ENCODE peak calls at places on chromosomes 6 and 20, in four cellular contexts. G, B, C and Z are unnamed samples.

GRCh38 chr20:328596-329324 is 3.4 kb downstream of the SOX12 start:
- DNase-seq in G (no peak), B (no peak), C (no peak), Z (no peak)

GRCh38 chr20:34824861-34825529 is 456 bp downstream of the NCOA6 start:
- DNase-seq in G (no peak), C (peak), B (peak), Z (peak)

GRCh38 chr20:58308290-58308679 is 1.2 kb upstream of the RAB22A start:
- DNase-seq in C (no peak), B (no peak), G (no peak), Z (no peak)

GRCh38 chr20:59141818-59142581 is 21.6 kb upstream of the ZNF831 start:
- DNase-seq in B (no peak), G (no peak), C (peak), Z (no peak)

GRCh38 chr20:61797200-61797599 is 268.5 kb downstream of the TAF4 start:
- DNase-seq in G (no peak), C (no peak), B (no peak), Z (no peak)

GRCh38 chr6:146813554-146813953 is 214.8 kb downstream of the ADGB start:
- DNase-seq in G (no peak), C (peak), B (no peak), Z (no peak)

GRCh38 chr20:10715035-10715434 is 41.2 kb upstream of the JAG1 start:
- DNase-seq in C (peak), B (peak), G (no peak), Z (no peak)

GRCh38 chr6:14889172-14889571 is 356.7 kb upstream of the JARID2 start:
- DNase-seq in C (peak), G (no peak), B (no peak), Z (no peak)

GRCh38 chr6:80143312-80143960 is 37.0 kb downstream of the BCKDHB start:
- DNase-seq in B (no peak), C (peak), G (no peak), Z (peak)

GRCh38 chr6:6686748-6687601 is 98.5 kb downstream of the LY86 start:
- DNase-seq in B (peak), C (no peak), G (no peak), Z (peak)

GRCh38 chr20:17796096-17796563 is 96.4 kb downstream of the BANF2 start:
- DNase-seq in C (peak), B (peak), G (no peak), Z (no peak)

GRCh38 chr6:1286972-1287600 is 24.8 kb upstream of the FOXQ1 start:
- DNase-seq in B (no peak), G (no peak), C (peak), Z (no peak)

GRCh38 chr6:83192456-83192855 is 609 bp downstream of the PGM3 start:
- DNase-seq in C (no peak), B (no peak), G (no peak), Z (no peak)

GRCh38 chr6:38907264-38907663 is 141.3 kb upstream of the GLP1R start:
- DNase-seq in G (no peak), C (no peak), B (peak), Z (no peak)

GRCh38 chr6:29981211-29981812 is 39.0 kb downstream of the HLA-A start:
- DNase-seq in B (no peak), G (no peak), C (no peak), Z (no peak)

GRCh38 chr6:134063966-134064445 is 11.6 kb upstream of the SLC2A12 start:
- DNase-seq in C (peak), G (no peak), B (peak), Z (peak)

GRCh38 chr20:2873747-2874041 is 413 bp downstream of the PTPRA start:
- DNase-seq in B (peak), C (peak), G (no peak), Z (peak)

GRCh38 chr6:149766156-149766768 is 16.7 kb downstream of the PCMT1 start:
- DNase-seq in G (no peak), B (no peak), C (peak), Z (no peak)

GRCh38 chr20:42338274-42339172 is 720.3 kb upstream of the CHD6 start:
- DNase-seq in C (no peak), G (no peak), B (no peak), Z (no peak)

GRCh38 chr6:64807785-64808184 is 899.2 kb downstream of the EYS start:
- DNase-seq in G (no peak), C (no peak), B (no peak), Z (no peak)

GRCh38 chr6:4840169-4840568 is 64.0 kb downstream of the CDYL start:
- DNase-seq in C (no peak), G (no peak), B (no peak), Z (no peak)

GRCh38 chr6:106300944-106301343 is 24.6 kb downstream of the ATG5 start:
- DNase-seq in B (peak), G (peak), C (peak), Z (peak)

GRCh38 chr20:19433371-19434316 is 221.2 kb downstream of the SLC24A3 start:
- DNase-seq in C (no peak), G (no peak), B (no peak), Z (no peak)

GRCh38 chr20:40524071-40524470 is 165.0 kb downstream of the MAFB start:
- DNase-seq in G (no peak), C (no peak), B (no peak), Z (no peak)

GRCh38 chr20:3165473-3166337 is 6.0 kb upstream of the FASTKD5 start:
- DNase-seq in B (no peak), C (peak), G (no peak), Z (no peak)

GRCh38 chr20:47818996-47819609 is 33.8 kb upstream of the SULF2 start:
- DNase-seq in G (no peak), B (no peak), C (no peak), Z (no peak)

GRCh38 chr6:90284236-90284744 is 12.4 kb downstream of the BACH2 start:
- DNase-seq in C (peak), B (no peak), G (no peak), Z (no peak)

GRCh38 chr20:41617059-41617921 is 887 bp downstream of the CHD6 start:
- DNase-seq in B (peak), C (peak), G (no peak), Z (peak)

GRCh38 chr6:140931581-140931980 is 1201.1 kb upstream of the GJE1 start:
- DNase-seq in C (no peak), B (no peak), G (no peak), Z (no peak)

DNA sequence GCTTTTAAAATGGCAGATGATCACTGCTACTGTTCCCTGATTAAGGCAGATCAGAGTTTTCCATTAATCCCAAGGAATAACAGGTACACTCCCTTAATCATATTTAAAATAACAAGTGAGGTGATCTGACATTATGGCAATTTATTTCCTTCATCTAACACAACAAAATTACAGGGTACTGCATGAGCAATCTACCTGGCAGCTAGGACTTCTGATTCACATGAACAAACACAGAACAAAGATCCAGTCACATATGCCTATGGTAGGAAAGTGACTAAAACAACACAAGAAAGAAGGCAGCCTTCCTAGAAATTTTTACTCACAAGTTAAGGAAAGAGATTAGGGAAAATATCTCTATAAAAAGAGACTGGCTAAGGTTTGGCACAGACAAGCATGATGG is 33.2 kb downstream of the MAP7 start:
- DNase-seq in B (no peak), C (no peak), G (no peak), Z (no peak)
- TF ChIP-seq MXI1 in B (no peak), C (no peak), G (no peak), Z (no peak)

GRCh38 chr20:51305316-51306052 is 237.0 kb downstream of the NFATC2 start:
- DNase-seq in C (no peak), G (no peak), B (no peak), Z (no peak)
- H3K4me3 ChIP-seq in C (no peak), G (no peak), B (no peak), Z (no peak)

GRCh38 chr20:20462185-20462584 is 94.3 kb downstream of the INSM1 start:
- DNase-seq in B (no peak), G (no peak), C (no peak), Z (no peak)

GRCh38 chr20:20463933-20464374 is 96.0 kb downstream of the INSM1 start:
- DNase-seq in B (no peak), G (peak), C (no peak), Z (no peak)

GRCh38 chr20:20461526-20461925 is 93.6 kb downstream of the INSM1 start:
- DNase-seq in B (no peak), C (no peak), G (no peak), Z (no peak)

GRCh38 chr20:20465259-20465658 is 97.4 kb downstream of the INSM1 start:
- DNase-seq in B (no peak), C (no peak), G (no peak), Z (no peak)

GRCh38 chr20:20466341-20466879 is 98.5 kb downstream of the INSM1 start:
- DNase-seq in B (no peak), C (peak), G (peak), Z (no peak)
- TF ChIP-seq MXI1 in B (no peak), C (no peak), G (no peak), Z (no peak)

GRCh38 chr6:37221585-37222124 is 35.9 kb upstream of the TBC1D22B start:
- DNase-seq in B (no peak), G (no peak), C (no peak), Z (no peak)

GRCh38 chr6:37225350-37226169 is 32.0 kb upstream of the TBC1D22B start:
- DNase-seq in B (no peak), C (no peak), G (no peak), Z (no peak)

GRCh38 chr6:37218501-37218900 is 39.1 kb upstream of the TBC1D22B start:
- DNase-seq in C (no peak), G (no peak), B (no peak), Z (no peak)

GRCh38 chr6:37222125-37222967 is 35.2 kb upstream of the TBC1D22B start:
- DNase-seq in B (peak), C (peak), G (peak), Z (peak)

DNA sequence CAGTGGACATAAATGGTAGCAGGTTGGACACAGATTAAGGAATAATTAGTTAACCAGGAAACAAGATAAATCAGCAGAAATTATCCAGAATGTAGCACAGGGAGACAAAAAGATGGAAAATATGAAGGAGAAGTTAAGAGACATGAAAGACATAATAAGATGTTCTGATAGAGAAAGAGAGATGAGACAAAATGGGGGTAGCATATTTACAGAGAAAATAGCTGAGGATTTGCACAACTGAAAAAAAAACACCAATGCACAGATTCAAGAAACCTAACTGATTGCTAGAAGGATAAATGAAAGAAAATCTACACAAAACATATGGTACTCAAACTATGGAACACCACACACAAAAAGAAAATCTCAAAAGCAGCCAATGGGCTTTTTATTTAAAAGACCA is 34.6 kb upstream of the TBC1D22B start:
- DNase-seq in C (no peak), B (no peak), G (no peak), Z (no peak)
- H3K4me3 ChIP-seq in C (peak), B (peak), G (peak), Z (peak)

GRCh38 chr6:36964349-36964748 is 9.8 kb downstream of the PI16 start:
- DNase-seq in G (no peak), B (no peak), C (no peak), Z (no peak)
- TF ChIP-seq MXI1 in G (no peak), B (no peak), C (no peak), Z (no peak)

DNA sequence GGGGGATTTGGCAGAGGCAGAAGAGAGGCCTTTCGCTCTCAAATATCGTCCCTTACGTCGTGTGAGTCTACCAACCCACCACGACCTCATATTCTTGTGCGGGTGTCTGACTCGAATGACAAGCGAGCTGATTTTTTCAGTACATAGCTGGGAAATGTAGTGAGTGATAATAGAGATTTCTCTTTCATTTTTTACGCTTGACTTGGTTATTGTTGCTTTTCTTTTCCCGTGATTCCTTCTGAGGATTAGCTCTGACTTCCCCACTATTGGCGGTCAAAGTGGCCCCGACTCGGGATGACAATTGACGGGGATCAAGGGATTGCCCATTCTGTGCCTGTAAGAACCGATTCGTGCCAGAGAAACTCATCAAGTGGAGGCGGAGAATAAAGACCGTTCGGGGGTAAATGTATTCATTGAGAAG is 44.3 kb upstream of the OSTM1 start:
- DNase-seq in C (no peak), B (no peak), G (no peak), Z (peak)
- H3K4me3 ChIP-seq in C (peak), B (no peak), G (peak), Z (peak)

GRCh38 chr6:43221046-43221773 is 8.1 kb downstream of the DNPH1 start:
- DNase-seq in B (no peak), G (no peak), C (no peak), Z (no peak)
- TF ChIP-seq MXI1 in B (no peak), G (no peak), C (no peak), Z (no peak)

GRCh38 chr6:22147983-22148797 is 148.6 kb downstream of the PRL start:
- DNase-seq in G (no peak), C (peak), B (peak), Z (peak)
- H3K4me3 ChIP-seq in G (no peak), C (peak), B (no peak), Z (peak)

DNA sequence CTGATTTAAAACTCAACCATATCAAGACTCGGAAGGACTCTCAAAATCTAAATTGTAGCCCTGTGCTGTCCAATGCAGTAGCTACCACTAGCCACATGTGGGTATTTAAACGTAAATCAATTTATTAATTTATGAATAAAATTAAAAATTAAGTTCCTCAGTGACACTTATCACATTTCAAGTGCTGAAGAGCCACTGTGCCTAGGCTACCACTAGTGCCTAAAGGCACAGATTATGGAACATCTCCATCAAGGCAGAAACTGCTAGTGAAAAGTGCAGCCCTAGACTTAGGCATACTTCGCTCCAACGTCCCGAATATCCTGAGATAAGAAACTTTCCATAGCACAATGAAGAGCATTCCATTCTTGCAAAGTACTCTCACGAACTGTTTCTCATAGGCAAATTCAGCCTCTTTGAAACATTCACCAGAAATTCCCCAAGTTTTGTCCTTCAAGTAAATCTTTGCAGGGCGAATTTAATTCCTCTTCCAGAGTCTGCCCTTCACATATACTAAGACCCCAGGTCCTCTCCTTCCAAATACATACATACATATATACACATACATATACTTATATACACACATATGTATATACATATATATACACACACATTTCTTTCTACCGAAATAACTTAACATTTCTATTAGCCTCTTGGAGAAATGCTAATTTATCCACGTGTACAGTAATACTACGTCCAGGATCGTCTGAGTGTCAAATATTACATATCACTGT is 1.3 kb downstream of the SUPT3H start:
- DNase-seq in C (peak), B (no peak), G (no peak), Z (no peak)
- TF ChIP-seq MXI1 in C (no peak), B (no peak), G (no peak), Z (no peak)

DNA sequence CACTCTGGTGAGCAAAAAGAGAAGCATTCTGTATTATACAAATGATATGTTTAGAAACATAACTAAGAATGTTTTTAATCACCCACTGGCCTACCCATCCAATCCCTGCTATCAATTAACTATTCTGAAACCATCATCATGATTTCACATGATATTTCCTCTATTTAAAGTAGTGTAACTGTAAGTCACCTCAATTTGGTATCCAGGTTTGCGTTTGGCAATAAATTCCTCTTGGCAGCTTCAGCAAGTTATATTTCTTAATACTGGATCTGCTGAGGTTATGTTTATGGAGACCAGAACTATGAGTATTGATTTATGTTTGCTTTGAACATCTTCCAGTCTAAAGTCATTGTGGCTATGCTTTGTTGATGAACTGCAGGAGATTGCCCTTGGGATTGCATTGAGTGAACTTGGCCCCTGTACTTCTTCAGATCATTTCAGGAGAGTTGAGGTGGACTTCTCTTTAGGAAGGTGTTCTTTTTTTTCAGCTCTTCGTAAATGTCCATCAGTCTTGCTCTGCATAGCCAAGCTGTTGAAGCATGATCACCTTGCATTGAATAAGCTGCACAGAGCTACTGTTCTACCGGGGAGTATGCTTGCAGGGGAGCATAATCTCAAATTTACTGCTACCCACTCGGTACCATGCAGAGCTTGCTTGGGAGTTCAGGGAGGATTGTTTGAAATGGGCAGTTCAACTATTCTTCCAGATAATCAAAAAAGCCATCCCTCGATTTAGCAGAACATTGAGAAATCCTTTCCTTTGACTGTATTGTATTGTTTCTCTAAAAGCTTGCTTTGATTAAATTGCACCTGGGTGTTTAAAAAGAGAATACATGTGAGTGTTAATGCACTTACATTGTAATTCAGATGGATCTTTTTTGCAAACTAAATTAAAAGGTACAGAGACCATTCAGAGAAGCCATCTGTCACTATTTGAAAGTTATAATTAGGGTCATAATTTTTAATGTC is 332.4 kb downstream of the UTRN start:
- DNase-seq in G (no peak), B (no peak), C (no peak), Z (no peak)
- H3K4me3 ChIP-seq in G (no peak), B (no peak), C (no peak), Z (no peak)